ENCODE peak calls at places on chromosome 12, in five cellular contexts. T, D, X, W and P are unnamed samples.

GRCh38 chr12:124073636-124074035 is 100.6 kb downstream of the ZNF664 start:
- DNase-seq in X (peak), T (no peak), D (peak), W (no peak), P (no peak)

GRCh38 chr12:80598004-80598606 is 109.3 kb upstream of the MYF6 start:
- DNase-seq in T (peak), W (no peak), D (peak), X (peak), P (no peak)

GRCh38 chr12:17540921-17541320 is 549.1 kb downstream of the RERGL start:
- DNase-seq in D (peak), W (no peak), X (no peak), T (no peak), P (no peak)

GRCh38 chr12:54357802-54358619 is 6.3 kb downstream of the GPR84 start:
- DNase-seq in T (no peak), W (no peak), D (peak), X (peak), P (peak)

GRCh38 chr12:12913626-12914388 is 22.4 kb downstream of the GPRC5A start:
- DNase-seq in D (no peak), X (no peak), W (no peak), T (no peak), P (no peak)

GRCh38 chr12:79524507-79525148 is 166.1 kb downstream of the PAWR start:
- DNase-seq in W (no peak), T (no peak), D (no peak), X (no peak), P (no peak)

GRCh38 chr12:121628037-121628436 is 1.7 kb downstream of the ORAI1 start:
- DNase-seq in W (peak), T (no peak), X (peak), D (peak), P (no peak)

GRCh38 chr12:51823875-51824565 is 24.5 kb downstream of the FIGNL2 start:
- DNase-seq in X (peak), D (peak), W (peak), T (peak), P (peak)

GRCh38 chr12:57418255-57418654 is 12.6 kb downstream of the R3HDM2 start:
- DNase-seq in D (no peak), T (no peak), W (no peak), X (no peak), P (no peak)

GRCh38 chr12:108696111-108696995 is 35.0 kb downstream of the CORO1C start:
- DNase-seq in T (no peak), W (no peak), D (peak), X (peak), P (no peak)

GRCh38 chr12:66665416-66665815 is 13.5 kb downstream of the GRIP1 start:
- DNase-seq in D (peak), T (no peak), W (no peak), X (no peak), P (no peak)

GRCh38 chr12:64145226-64145625 is 76.9 kb downstream of the KICS2 start:
- DNase-seq in T (peak), W (no peak), X (no peak), D (no peak), P (no peak)

GRCh38 chr12:132837693-132838463 is 9.2 kb upstream of the GOLGA3 start:
- DNase-seq in T (no peak), X (no peak), W (peak), D (no peak), P (no peak)

GRCh38 chr12:55722948-55723347 is 2.8 kb downstream of the RDH5 start:
- DNase-seq in W (no peak), D (no peak), T (no peak), X (no peak), P (no peak)

GRCh38 chr12:82359115-82359478 is 768 bp downstream of the METTL25 start:
- DNase-seq in W (peak), T (peak), X (no peak), D (no peak), P (peak)

GRCh38 chr12:67919406-67919805 is 69.8 kb upstream of the IFNG-AS1 start:
- DNase-seq in W (no peak), D (peak), X (peak), T (no peak), P (no peak)

GRCh38 chr12:9344540-9344939 is 136.3 kb upstream of the PZP start:
- DNase-seq in D (no peak), T (no peak), W (no peak), X (peak), P (no peak)

GRCh38 chr12:38124247-38125012 is 192.1 kb upstream of the ALG10B start:
- DNase-seq in D (peak), X (no peak), W (no peak), T (no peak), P (no peak)

GRCh38 chr12:1562813-1563412 is 31.5 kb downstream of the FBXL14 start:
- DNase-seq in X (no peak), D (no peak), T (no peak), W (no peak), P (no peak)

GRCh38 chr12:119665164-119665929 is 2.6 kb upstream of the PRKAB1 start:
- DNase-seq in T (no peak), D (no peak), W (no peak), X (no peak), P (no peak)

GRCh38 chr12:89352492-89353187 is at the start of gene DUSP6:
- DNase-seq in T (peak), W (peak), D (peak), X (peak), P (peak)
- H2AFZ ChIP-seq in T (no peak), W (no peak), D (peak), X (peak), P (no peak)

GRCh38 chr12:14874882-14875281 is 10.8 kb downstream of the MGP start:
- DNase-seq in T (no peak), W (no peak), D (peak), X (no peak), P (no peak)

GRCh38 chr12:14879222-14879933 is 6.3 kb downstream of the MGP start:
- DNase-seq in X (no peak), D (no peak), W (no peak), T (no peak), P (no peak)

GRCh38 chr12:14873440-14874185 is 12.0 kb downstream of the MGP start:
- DNase-seq in W (no peak), X (no peak), D (no peak), T (no peak), P (no peak)

GRCh38 chr12:14880890-14881453 is 4.7 kb downstream of the MGP start:
- DNase-seq in X (no peak), D (no peak), T (no peak), W (no peak), P (no peak)

GRCh38 chr12:14876833-14877232 is 8.8 kb downstream of the MGP start:
- DNase-seq in D (no peak), X (no peak), W (no peak), T (no peak), P (no peak)
- H2AFZ ChIP-seq in D (no peak), X (no peak), W (no peak), T (no peak), P (no peak)

GRCh38 chr12:46259713-46260112 is 9.1 kb downstream of the SLC38A1 start:
- DNase-seq in W (no peak), T (no peak), X (no peak), D (no peak), P (no peak)

GRCh38 chr12:46260913-46261476 is 7.8 kb downstream of the SLC38A1 start:
- DNase-seq in X (no peak), T (no peak), D (peak), W (no peak), P (no peak)

GRCh38 chr12:46258129-46258528 is 10.7 kb downstream of the SLC38A1 start:
- DNase-seq in D (no peak), W (no peak), X (no peak), T (no peak), P (no peak)

GRCh38 chr12:46260153-46260912 is 8.5 kb downstream of the SLC38A1 start:
- DNase-seq in T (peak), X (peak), D (peak), W (no peak), P (no peak)

DNA sequence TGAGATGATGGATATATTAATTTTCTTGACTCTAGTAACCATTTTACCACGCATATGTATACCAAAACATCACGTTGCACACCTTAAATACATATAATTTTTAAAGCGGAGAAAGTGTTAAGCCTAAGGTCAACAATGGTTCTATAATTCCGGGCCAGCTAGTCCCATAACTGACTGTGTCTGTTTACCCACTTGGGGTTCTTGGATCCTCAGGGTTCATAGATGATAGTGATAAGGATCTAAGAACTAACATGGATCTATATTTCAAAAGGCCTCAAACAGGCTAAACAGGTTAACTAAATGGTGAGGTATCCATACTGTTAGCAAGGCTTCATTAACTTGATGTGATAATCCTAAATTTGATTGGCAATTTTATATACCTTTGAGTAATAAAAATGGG is 9.8 kb downstream of the SLC38A1 start:
- DNase-seq in T (no peak), W (no peak), D (peak), X (no peak), P (no peak)
- H2AFZ ChIP-seq in T (no peak), W (no peak), D (no peak), X (no peak), P (no peak)

DNA sequence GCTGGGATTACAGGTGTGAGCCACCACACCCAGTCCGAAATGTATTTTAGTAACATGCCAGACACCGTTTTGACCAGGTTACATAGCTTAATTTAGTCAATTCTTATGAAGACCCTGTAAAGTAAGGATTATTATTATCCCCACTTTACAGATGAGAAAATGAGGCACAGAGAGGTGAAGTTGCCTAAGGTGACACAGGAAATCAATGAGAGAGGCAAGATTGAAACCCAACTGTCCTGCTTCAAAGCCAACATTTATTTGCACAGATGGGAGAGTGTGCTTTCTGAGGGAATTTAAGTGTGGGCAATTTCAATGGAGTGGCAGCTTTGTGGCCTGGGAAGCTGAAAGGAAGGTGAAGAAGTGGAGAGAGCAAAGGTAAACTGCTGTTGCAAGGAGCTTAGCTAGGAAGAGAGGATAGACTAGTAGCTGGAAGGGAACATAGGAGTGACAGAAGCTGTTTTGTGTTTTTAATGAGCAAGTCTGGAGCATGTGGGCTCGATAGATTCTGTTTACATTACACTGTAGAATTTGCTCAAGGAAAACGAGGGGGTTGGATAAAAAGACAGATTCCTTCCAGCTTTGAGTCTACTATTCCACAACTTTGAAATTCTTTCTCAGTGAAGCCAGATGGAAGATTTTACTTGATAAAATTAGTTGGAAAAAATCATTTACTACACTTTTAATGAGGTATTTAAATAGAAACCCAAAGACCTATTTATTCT is 19.2 kb upstream of the EPS8 start:
- DNase-seq in X (peak), D (no peak), T (no peak), W (no peak), P (no peak)
- H2AFZ ChIP-seq in X (no peak), D (peak), T (peak), W (peak), P (no peak)

GRCh38 chr12:107406932-107407331 is 278.7 kb upstream of the PWP1 start:
- DNase-seq in D (no peak), W (no peak), X (no peak), T (no peak), P (no peak)
- H2AFZ ChIP-seq in D (no peak), W (no peak), X (no peak), T (no peak), P (no peak)

GRCh38 chr12:113547157-113547556 is 75.5 kb upstream of the LHX5 start:
- DNase-seq in X (no peak), T (no peak), D (no peak), W (no peak), P (no peak)
- H2AFZ ChIP-seq in X (no peak), T (peak), D (no peak), W (no peak), P (no peak)

GRCh38 chr12:49138999-49139398 is 7.8 kb upstream of the TUBA1B start:
- DNase-seq in T (no peak), W (no peak), D (no peak), X (no peak), P (no peak)

GRCh38 chr12:49137476-49137875 is 6.3 kb upstream of the TUBA1B start:
- DNase-seq in W (no peak), X (no peak), D (no peak), T (no peak), P (no peak)

GRCh38 chr12:49133590-49133989 is 2.4 kb upstream of the TUBA1B start:
- DNase-seq in D (no peak), T (no peak), X (no peak), W (no peak), P (no peak)

GRCh38 chr12:49133014-49133413 is 1.8 kb upstream of the TUBA1B start:
- DNase-seq in T (no peak), W (peak), D (no peak), X (no peak), P (no peak)

GRCh38 chr12:49138587-49138986 is 7.4 kb upstream of the TUBA1B start:
- DNase-seq in D (no peak), W (no peak), X (no peak), T (no peak), P (no peak)
- H2AFZ ChIP-seq in D (no peak), W (no peak), X (no peak), T (no peak), P (no peak)